ENCODE peak calls at places on chromosomes 2 and 18, in five cellular contexts. G, O, Q, V and U are unnamed samples. For H3K9me3, the result is how much of the 10 kb centered on the place peaks cover.

GRCh38 chr18:50203801-50204604 is 9.1 kb upstream of the MYO5B start:
- DNase-seq in G (peak), O (no peak), Q (no peak), V (no peak), U (no peak)

GRCh38 chr18:74840492-74841167 is 243.0 kb downstream of the ZNF407 start:
- DNase-seq in G (no peak), O (peak), Q (no peak), V (no peak), U (peak)

GRCh38 chr18:26931659-26932058 is 66.2 kb upstream of the AQP4 start:
- DNase-seq in G (no peak), O (no peak), Q (no peak), V (no peak), U (no peak)

GRCh38 chr2:236766850-236767249 is 197.2 kb downstream of the ACKR3 start:
- DNase-seq in G (no peak), O (no peak), Q (no peak), V (no peak), U (no peak)

GRCh38 chr2:66445076-66445724 is 10.3 kb downstream of the MEIS1 start:
- DNase-seq in G (peak), O (no peak), Q (peak), V (no peak), U (no peak)

GRCh38 chr2:177253704-177254103 is 10.8 kb downstream of the NFE2L2 start:
- DNase-seq in G (no peak), O (no peak), Q (no peak), V (no peak), U (no peak)

GRCh38 chr2:233265899-233266431 is 14.5 kb downstream of the ATG16L1 start:
- DNase-seq in G (no peak), O (no peak), Q (no peak), V (no peak), U (no peak)

GRCh38 chr2:217993055-217993645 is 9.6 kb downstream of the TNS1 start:
- DNase-seq in G (no peak), O (no peak), Q (no peak), V (no peak), U (no peak)

DNA sequence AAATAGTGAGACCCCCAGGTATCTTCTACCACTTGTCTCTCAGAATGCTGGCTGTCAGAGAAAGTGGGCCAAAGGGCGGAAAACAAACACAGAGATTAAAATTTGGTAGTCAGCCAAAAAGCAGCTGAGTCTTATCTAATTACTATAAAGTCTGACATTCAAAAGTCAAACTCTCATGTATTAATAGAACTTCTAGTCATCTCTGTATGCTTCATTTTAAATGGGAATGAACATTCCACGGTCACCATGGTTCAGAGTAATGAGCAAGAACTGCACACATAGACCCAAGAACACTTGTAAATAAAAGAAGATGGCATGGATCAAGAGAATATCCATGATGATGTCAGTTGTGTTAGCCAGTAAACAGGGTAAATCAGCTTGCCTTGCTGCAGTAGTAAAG is 1267.0 kb upstream of the CHAC2 start:
- DNase-seq in G (no peak), O (no peak), Q (no peak), V (no peak), U (no peak)
- H3K9me3 ChIP-seq in G (under half), O (under half), Q (under half), V (under half), U (under half)

GRCh38 chr2:152792973-152793372 is 74.6 kb downstream of the ARL6IP6 start:
- DNase-seq in G (no peak), O (no peak), Q (no peak), V (no peak), U (no peak)
- H3K27ac ChIP-seq in G (no peak), O (no peak), Q (no peak), V (no peak), U (no peak)

DNA sequence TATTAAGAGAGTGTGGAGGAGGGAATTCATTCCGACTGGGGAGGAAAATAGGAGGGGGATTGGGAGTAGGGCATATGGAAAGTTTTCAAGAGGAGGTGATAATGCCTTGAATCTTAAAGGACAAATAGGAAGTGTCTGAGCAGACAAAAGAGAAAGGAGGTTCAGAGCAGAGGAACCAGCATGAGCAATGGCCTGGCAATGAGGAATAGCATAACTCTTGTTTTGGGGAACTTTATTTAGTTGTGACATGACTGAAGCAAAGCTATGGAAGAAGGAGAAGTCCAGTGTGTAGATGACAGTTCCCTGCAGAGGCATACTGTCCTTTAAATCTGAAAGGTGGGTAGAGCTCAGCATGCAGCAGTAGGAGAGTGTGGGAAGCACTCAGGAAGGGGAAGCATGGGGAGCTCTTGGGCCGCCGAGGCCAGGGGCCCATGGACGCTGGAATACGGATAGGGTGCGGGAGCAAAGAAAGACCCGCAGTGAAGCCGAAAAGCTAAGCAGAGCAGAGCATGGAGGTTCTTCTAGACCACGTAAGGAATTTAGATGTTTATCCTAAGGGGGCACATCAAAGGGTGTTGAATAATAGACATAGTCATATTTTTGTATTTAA is 173.8 kb downstream of the SEPTIN10 start:
- DNase-seq in G (no peak), O (no peak), Q (no peak), V (no peak), U (no peak)
- H3K9me3 ChIP-seq in G (under half), O (under half), Q (under half), V (under half), U (under half)

GRCh38 chr18:8705941-8706544 is 687 bp downstream of the MTCL1 start:
- DNase-seq in G (peak), O (peak), Q (no peak), V (peak), U (peak)
- H3K27ac ChIP-seq in G (peak), O (peak), Q (peak), V (no peak), U (no peak)

GRCh38 chr2:230346465-230346864 is 19.5 kb downstream of the SP140L start:
- DNase-seq in G (no peak), O (no peak), Q (no peak), V (no peak), U (no peak)
- H3K9me3 ChIP-seq in G (under half), O (under half), Q (under half), V (under half), U (under half)

DNA sequence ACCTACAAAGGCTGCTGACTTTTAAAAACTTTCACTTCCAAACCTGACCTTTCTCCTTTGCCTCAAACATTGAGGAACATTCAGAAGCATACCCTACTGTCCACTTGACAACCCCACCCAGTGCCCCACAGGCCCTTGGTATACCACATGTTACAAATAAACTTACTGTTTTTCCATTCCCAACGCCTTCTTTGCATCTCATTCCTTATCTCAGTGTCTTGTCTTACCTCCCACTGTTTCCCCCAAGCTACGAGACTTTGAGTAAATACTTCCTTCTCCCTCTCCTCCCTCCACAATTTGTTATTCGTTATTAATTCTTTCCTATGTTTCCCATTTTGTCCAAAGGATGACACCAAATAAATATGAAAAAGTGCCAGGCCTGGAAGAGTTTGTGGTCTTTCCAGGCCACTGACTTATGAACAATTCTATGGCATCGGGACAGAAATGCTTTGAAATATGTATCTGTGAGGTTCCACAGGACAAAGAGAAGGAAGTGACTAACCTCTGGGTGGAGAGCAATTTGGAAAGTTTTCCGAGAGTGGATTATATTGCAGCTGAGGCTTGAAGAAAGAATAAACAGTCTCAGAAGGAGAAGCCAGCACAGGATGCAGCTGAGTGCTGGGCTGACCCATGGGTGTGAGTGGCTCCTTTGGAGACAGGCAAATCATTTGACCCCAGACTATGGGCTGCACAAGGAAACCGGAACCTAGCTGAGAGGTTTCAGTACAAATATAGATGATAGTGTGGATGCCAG is 409.1 kb downstream of the LPIN1 start:
- DNase-seq in G (no peak), O (peak), Q (no peak), V (no peak), U (no peak)
- H3K27ac ChIP-seq in G (no peak), O (no peak), Q (no peak), V (no peak), U (no peak)

DNA sequence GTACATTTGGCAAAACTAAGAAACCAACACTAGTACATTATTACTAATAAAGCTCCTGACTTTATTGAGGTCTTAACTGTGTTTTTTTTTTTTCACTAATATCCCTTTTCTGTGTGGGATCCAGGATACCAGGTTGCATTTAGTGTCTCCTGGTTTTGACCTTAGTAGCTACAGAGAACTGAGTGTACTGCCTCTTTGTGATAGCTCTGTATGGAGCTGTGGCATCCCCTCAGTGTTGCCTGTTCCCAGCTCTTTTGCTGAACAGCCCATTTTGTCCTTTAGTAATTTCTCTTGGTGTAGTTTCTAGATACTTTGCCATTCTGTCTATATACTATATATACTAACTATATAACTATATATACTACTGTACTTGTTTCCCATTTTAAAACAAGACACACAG is 31.6 kb downstream of the KCMF1 start:
- DNase-seq in G (no peak), O (no peak), Q (no peak), V (no peak), U (no peak)
- H3K9me3 ChIP-seq in G (under half), O (under half), Q (under half), V (under half), U (under half)

GRCh38 chr2:88561646-88562388 is 65.4 kb downstream of the EIF2AK3 start:
- DNase-seq in G (no peak), O (no peak), Q (no peak), V (no peak), U (no peak)
- H3K27ac ChIP-seq in G (no peak), O (no peak), Q (no peak), V (no peak), U (no peak)

GRCh38 chr2:132540166-132540565 is 123.6 kb downstream of the GPR39 start:
- DNase-seq in G (no peak), O (no peak), Q (no peak), V (no peak), U (no peak)
- H3K9me3 ChIP-seq in G (under half), O (under half), Q (under half), V (under half), U (under half)

GRCh38 chr2:219499555-219499954 is 864 bp downstream of the GMPPA start:
- DNase-seq in G (no peak), O (no peak), Q (no peak), V (no peak), U (no peak)
- H3K27ac ChIP-seq in G (no peak), O (peak), Q (no peak), V (no peak), U (no peak)